ENCODE peak calls at places on chromosomes 6 and 20, in four cellular contexts. R is HepG2, S is GM12891, H is H1. I is an unnamed sample.

GRCh38 chr20:46857061-46857831 is 37.4 kb upstream of the EYA2 start:
- DNase-seq in S (no peak), H (no peak), R (no peak), I (no peak)

GRCh38 chr6:166998256-166999144 is 697 bp upstream of the CEP43 start:
- DNase-seq in S (no peak), R (no peak), H (no peak), I (no peak)

GRCh38 chr20:63574829-63575720 is 1.0 kb upstream of the HELZ2 start:
- DNase-seq in R (no peak), S (no peak), H (no peak), I (no peak)

GRCh38 chr20:38836991-38837390 is 31.5 kb downstream of the PPP1R16B start:
- DNase-seq in H (no peak), S (peak), R (no peak), I (no peak)

GRCh38 chr6:41824571-41825569 is 37.4 kb downstream of the TOMM6 start:
- DNase-seq in H (no peak), S (no peak), R (no peak), I (no peak)

GRCh38 chr20:24318569-24319352 is 150.7 kb upstream of the SYNDIG1 start:
- DNase-seq in H (no peak), R (no peak), S (no peak), I (no peak)

GRCh38 chr20:1809121-1809520 is 86.1 kb upstream of the SIRPA start:
- DNase-seq in R (peak), H (no peak), S (no peak), I (no peak)

GRCh38 chr6:66897576-66897975 is 1190.5 kb upstream of the EYS start:
- DNase-seq in S (no peak), H (no peak), R (peak), I (no peak)

GRCh38 chr6:37499433-37500293 is at the start of gene CCDC167:
- DNase-seq in H (peak), S (peak), R (peak), I (peak)

GRCh38 chr6:88626460-88626859 is 337.0 kb downstream of the RNGTT start:
- DNase-seq in H (no peak), S (no peak), R (no peak), I (no peak)

GRCh38 chr20:50368813-50369224 is 141.4 kb upstream of the PTPN1 start:
- DNase-seq in H (no peak), R (peak), S (no peak), I (no peak)

GRCh38 chr20:43830883-43831282 is 83.8 kb upstream of the TOX2 start:
- DNase-seq in H (no peak), S (no peak), R (no peak), I (no peak)

GRCh38 chr20:56870271-56870670 is 241.2 kb downstream of the TFAP2C start:
- DNase-seq in H (no peak), R (no peak), S (no peak), I (no peak)

GRCh38 chr6:101117397-101118185 is 236.5 kb upstream of the ASCC3 start:
- DNase-seq in S (no peak), R (no peak), H (peak), I (no peak)

GRCh38 chr6:90894285-90895144 is 307.6 kb upstream of the MAP3K7 start:
- DNase-seq in S (no peak), H (no peak), R (no peak), I (no peak)

GRCh38 chr6:130810307-130811030 is 16.7 kb upstream of the SMLR1 start:
- DNase-seq in H (no peak), R (no peak), S (no peak), I (no peak)

GRCh38 chr6:168206186-168206585 is 113.4 kb downstream of the DACT2 start:
- DNase-seq in R (no peak), H (no peak), S (no peak), I (no peak)

GRCh38 chr6:72941751-72942150 is 283.5 kb downstream of the KHDC1L start:
- DNase-seq in S (no peak), H (no peak), R (no peak), I (no peak)

GRCh38 chr6:118668761-118669411 is 17.5 kb upstream of the CEP85L start:
- DNase-seq in R (no peak), S (no peak), H (no peak), I (no peak)

GRCh38 chr6:118187568-118188164 is 280.6 kb downstream of the SLC35F1 start:
- DNase-seq in R (no peak), H (no peak), S (no peak), I (no peak)

GRCh38 chr20:35978041-35978513 is 9.7 kb downstream of the CNBD2 start:
- DNase-seq in R (no peak), S (no peak), H (no peak), I (no peak)

GRCh38 chr6:45432944-45433343 is 55.2 kb upstream of the SUPT3H start:
- DNase-seq in R (no peak), S (no peak), H (no peak), I (no peak)

GRCh38 chr6:17057322-17057721 is 44.5 kb upstream of the STMND1 start:
- DNase-seq in S (no peak), R (no peak), H (no peak), I (no peak)

GRCh38 chr20:33910056-33910455 is 83.7 kb upstream of the RALY start:
- DNase-seq in R (no peak), S (no peak), H (no peak), I (no peak)

GRCh38 chr6:154156135-154156948 is 117.3 kb downstream of the OPRM1 start:
- DNase-seq in S (peak), R (peak), H (no peak), I (no peak)

GRCh38 chr6:143490775-143491174 is 20.7 kb downstream of the FUCA2 start:
- DNase-seq in R (no peak), H (no peak), S (no peak), I (no peak)

GRCh38 chr6:22008248-22008836 is 288.5 kb downstream of the PRL start:
- DNase-seq in H (no peak), S (no peak), R (no peak), I (no peak)

GRCh38 chr20:47674686-47675085 is 110.6 kb downstream of the SULF2 start:
- DNase-seq in R (no peak), H (no peak), S (no peak), I (no peak)

GRCh38 chr20:24208652-24209051 is 220.1 kb upstream of the GGTLC1 start:
- DNase-seq in H (no peak), S (no peak), R (peak), I (no peak)

GRCh38 chr6:135703621-135704020 is 147.9 kb upstream of the PDE7B start:
- DNase-seq in R (no peak), H (no peak), S (no peak), I (no peak)

GRCh38 chr20:33796907-33797544 is 14.1 kb upstream of the CHMP4B start:
- DNase-seq in H (no peak), S (no peak), R (peak), I (no peak)

GRCh38 chr6:3748208-3748701 is 3.3 kb downstream of the PXDC1 start:
- DNase-seq in S (no peak), R (peak), H (no peak), I (peak)
- TF ChIP-seq TAF1 in S (no peak), R (no peak), H (no peak), I (no peak)

DNA sequence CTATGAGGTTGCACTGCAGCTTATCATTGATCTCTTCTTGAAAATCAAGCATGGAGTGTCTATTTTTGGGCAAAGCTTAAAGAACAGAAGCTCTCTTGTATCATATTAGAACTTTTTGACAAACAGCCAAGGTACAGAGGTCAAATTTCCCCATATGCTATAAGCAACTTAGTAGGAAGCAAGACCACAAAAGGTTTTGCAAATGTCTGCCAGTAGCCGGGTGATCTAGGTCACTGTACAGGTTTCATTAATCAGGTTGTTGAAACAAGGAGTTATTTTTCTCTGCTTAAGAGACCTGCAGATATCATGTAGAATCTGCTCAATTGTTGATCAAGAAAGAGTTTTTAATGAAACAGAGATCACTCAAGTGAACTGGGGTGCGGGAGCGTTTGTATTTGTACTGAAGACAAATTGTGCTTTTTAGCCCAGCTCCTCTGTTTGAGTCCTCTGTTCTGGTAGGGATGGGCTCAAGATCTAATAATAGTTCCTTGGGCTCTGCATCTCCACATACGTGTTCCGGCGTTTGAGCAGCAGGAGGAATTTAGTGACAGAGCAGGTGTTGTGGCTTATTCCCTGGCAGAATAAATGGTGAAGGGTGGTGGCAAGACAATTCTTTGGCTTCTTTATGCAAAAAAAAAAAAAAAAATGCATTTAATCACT is 4.3 kb downstream of the CITED2 start:
- DNase-seq in S (no peak), R (peak), H (no peak), I (no peak)
- TF ChIP-seq POLR2AphosphoS5 in S (no peak), R (no peak), H (no peak), I (no peak)

GRCh38 chr6:81568973-81569372 is 183.5 kb downstream of the TENT5A start:
- DNase-seq in S (no peak), R (no peak), H (no peak), I (no peak)
- TF ChIP-seq POLR2A in S (no peak), R (no peak), H (no peak), I (no peak)

DNA sequence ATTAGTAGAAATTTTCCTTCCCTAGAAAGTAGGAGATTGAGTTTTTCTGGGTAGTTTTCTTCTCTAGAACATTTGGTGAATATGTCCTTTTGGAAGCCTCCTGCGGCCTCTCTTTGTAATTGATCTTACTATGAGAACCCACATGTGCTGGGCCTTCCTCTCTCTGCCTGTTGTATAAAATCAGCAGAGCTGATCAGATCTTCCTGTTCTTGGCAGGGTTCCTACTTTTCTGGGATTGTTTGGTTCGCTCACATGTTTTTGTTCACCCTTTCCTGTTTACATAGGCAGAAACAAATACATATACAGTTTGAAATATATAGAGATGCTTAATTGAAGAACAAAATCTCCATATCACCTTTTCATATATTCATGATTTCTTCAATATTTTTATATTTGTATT is 57.8 kb downstream of the IL22RA2 start:
- DNase-seq in R (no peak), H (no peak), S (no peak), I (no peak)
- TF ChIP-seq TAF1 in R (no peak), H (no peak), S (no peak), I (no peak)

GRCh38 chr6:160069050-160069454 is 52.6 kb upstream of the SLC22A1 start:
- DNase-seq in R (no peak), S (peak), H (no peak), I (peak)

GRCh38 chr6:160070427-160070826 is 51.2 kb upstream of the SLC22A1 start:
- DNase-seq in R (no peak), H (no peak), S (no peak), I (no peak)

GRCh38 chr6:160071805-160072687 is 49.6 kb upstream of the SLC22A1 start:
- DNase-seq in R (no peak), H (no peak), S (no peak), I (no peak)

GRCh38 chr6:160069459-160069858 is 52.2 kb upstream of the SLC22A1 start:
- DNase-seq in R (no peak), H (no peak), S (no peak), I (no peak)

DNA sequence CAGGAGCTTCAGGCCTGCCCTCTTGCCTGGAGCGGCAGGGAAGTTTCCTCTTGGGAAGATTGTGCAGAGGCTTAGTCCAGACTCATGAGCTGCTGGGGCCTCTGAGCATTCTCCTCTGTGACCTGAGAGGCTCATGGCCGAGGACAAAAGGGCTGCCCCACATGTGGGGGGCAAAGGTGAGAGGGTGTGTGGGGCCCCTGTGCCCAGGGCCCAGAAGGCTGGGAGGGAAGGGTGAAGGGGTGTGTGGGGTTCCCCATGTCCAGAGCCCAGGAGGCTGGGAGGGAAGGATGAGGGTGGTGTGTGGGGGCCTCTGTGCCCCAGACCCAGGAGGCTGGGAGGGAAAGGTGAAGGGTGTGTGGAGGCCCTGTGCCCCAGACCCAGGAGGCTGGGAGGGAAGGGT is 50.8 kb upstream of the SLC22A1 start:
- DNase-seq in S (no peak), H (no peak), R (no peak), I (no peak)
- TF ChIP-seq POLR2AphosphoS5 in S (no peak), H (no peak), R (no peak), I (no peak)